ENCODE peak calls at places on chromosomes 2 and 18, in nine cellular contexts. One of them, this sample, is unnamed.

GRCh38 chr2:231648579-231649174 is 56.0 kb downstream of the TEX44 start:
- DNase-seq in cardiac fibroblast: peak
- DNase-seq in GM12865: peak
- DNase-seq in KG1: no peak
- DNase-seq in neuronal stem cell: no peak
- DNase-seq in psoas muscle: peak
- DNase-seq in effector CD4-positive, alpha-beta T cell: peak
- DNase-seq in effector memory CD4-positive, alpha-beta T cell: no peak
- DNase-seq in NCI-H774: peak
- DNase-seq in this sample: no peak

GRCh38 chr2:12321886-12322285 is 394.9 kb upstream of the TRIB2 start:
- DNase-seq in cardiac fibroblast: peak
- DNase-seq in GM12865: no peak
- DNase-seq in KG1: no peak
- DNase-seq in neuronal stem cell: no peak
- DNase-seq in psoas muscle: no peak
- DNase-seq in effector CD4-positive, alpha-beta T cell: no peak
- DNase-seq in effector memory CD4-positive, alpha-beta T cell: no peak
- DNase-seq in NCI-H774: no peak
- DNase-seq in this sample: no peak

GRCh38 chr2:212595036-212595654 is 56.5 kb upstream of the ERBB4 start:
- DNase-seq in cardiac fibroblast: peak
- DNase-seq in GM12865: peak
- DNase-seq in KG1: no peak
- DNase-seq in neuronal stem cell: no peak
- DNase-seq in psoas muscle: no peak
- DNase-seq in effector CD4-positive, alpha-beta T cell: no peak
- DNase-seq in effector memory CD4-positive, alpha-beta T cell: no peak
- DNase-seq in NCI-H774: no peak
- DNase-seq in this sample: peak

GRCh38 chr18:73741946-73742345 is 405.7 kb downstream of the FBXO15 start:
- DNase-seq in cardiac fibroblast: peak
- DNase-seq in GM12865: no peak
- DNase-seq in KG1: no peak
- DNase-seq in neuronal stem cell: no peak
- DNase-seq in psoas muscle: no peak
- DNase-seq in effector CD4-positive, alpha-beta T cell: no peak
- DNase-seq in effector memory CD4-positive, alpha-beta T cell: no peak
- DNase-seq in NCI-H774: no peak
- DNase-seq in this sample: no peak

GRCh38 chr18:3498705-3499451 is 48.9 kb downstream of the TGIF1 start:
- DNase-seq in cardiac fibroblast: peak
- DNase-seq in GM12865: no peak
- DNase-seq in KG1: no peak
- DNase-seq in neuronal stem cell: peak
- DNase-seq in psoas muscle: peak
- DNase-seq in effector CD4-positive, alpha-beta T cell: no peak
- DNase-seq in effector memory CD4-positive, alpha-beta T cell: no peak
- DNase-seq in NCI-H774: no peak
- DNase-seq in this sample: no peak

GRCh38 chr2:47339745-47340541 is 63.0 kb upstream of the MSH2 start:
- DNase-seq in cardiac fibroblast: peak
- DNase-seq in GM12865: no peak
- DNase-seq in KG1: no peak
- DNase-seq in neuronal stem cell: no peak
- DNase-seq in psoas muscle: no peak
- DNase-seq in effector CD4-positive, alpha-beta T cell: no peak
- DNase-seq in effector memory CD4-positive, alpha-beta T cell: no peak
- DNase-seq in NCI-H774: peak
- DNase-seq in this sample: no peak

GRCh38 chr2:39487398-39488250 is 50.5 kb upstream of the MAP4K3 start:
- DNase-seq in cardiac fibroblast: peak
- DNase-seq in GM12865: no peak
- DNase-seq in KG1: no peak
- DNase-seq in neuronal stem cell: no peak
- DNase-seq in psoas muscle: no peak
- DNase-seq in effector CD4-positive, alpha-beta T cell: no peak
- DNase-seq in effector memory CD4-positive, alpha-beta T cell: no peak
- DNase-seq in NCI-H774: no peak
- DNase-seq in this sample: no peak

GRCh38 chr2:37855283-37856041 is 69.6 kb upstream of the RMDN2 start:
- DNase-seq in cardiac fibroblast: peak
- DNase-seq in GM12865: no peak
- DNase-seq in KG1: peak
- DNase-seq in neuronal stem cell: no peak
- DNase-seq in psoas muscle: peak
- DNase-seq in effector CD4-positive, alpha-beta T cell: no peak
- DNase-seq in effector memory CD4-positive, alpha-beta T cell: no peak
- DNase-seq in NCI-H774: no peak
- DNase-seq in this sample: no peak

GRCh38 chr2:216696321-216696720 is 972 bp upstream of the IGFBP5 start:
- DNase-seq in cardiac fibroblast: no peak
- DNase-seq in GM12865: no peak
- DNase-seq in KG1: no peak
- DNase-seq in neuronal stem cell: no peak
- DNase-seq in psoas muscle: no peak
- DNase-seq in effector CD4-positive, alpha-beta T cell: no peak
- DNase-seq in effector memory CD4-positive, alpha-beta T cell: no peak
- DNase-seq in NCI-H774: no peak
- DNase-seq in this sample: no peak

GRCh38 chr18:10085405-10085804 is 171.6 kb downstream of the VAPA start:
- DNase-seq in cardiac fibroblast: no peak
- DNase-seq in GM12865: no peak
- DNase-seq in KG1: no peak
- DNase-seq in neuronal stem cell: no peak
- DNase-seq in psoas muscle: no peak
- DNase-seq in effector CD4-positive, alpha-beta T cell: no peak
- DNase-seq in effector memory CD4-positive, alpha-beta T cell: no peak
- DNase-seq in NCI-H774: no peak
- DNase-seq in this sample: no peak

This sample was measured in GM12878.